ENCODE peak calls at places on chromosomes 12 and 14, in four cellular contexts. H is T-cell, N is fibroblast of lung, V is NCI-H748 treated with DMSO at 0.1 percent for 48 hours. A is an unnamed sample.

GRCh38 chr12:6662602-6662905 is 365 bp downstream of the ING4 start:
- DNase-seq in H (no peak), N (no peak), V (no peak), A (no peak)

GRCh38 chr14:64196668-64197411 is 97.3 kb downstream of the ESR2 start:
- DNase-seq in H (no peak), N (peak), V (no peak), A (peak)

GRCh38 chr12:79378496-79378895 is 312.3 kb downstream of the PAWR start:
- DNase-seq in H (no peak), N (peak), V (no peak), A (peak)

GRCh38 chr12:115149685-115150378 is 465.9 kb upstream of the TBX3 start:
- DNase-seq in H (no peak), N (peak), V (no peak), A (peak)

GRCh38 chr14:101774006-101774755 is 12.7 kb downstream of the PPP2R5C start:
- DNase-seq in H (no peak), N (no peak), V (no peak), A (no peak)

GRCh38 chr14:37708481-37708880 is 113.1 kb downstream of the TTC6 start:
- DNase-seq in H (no peak), N (no peak), V (no peak), A (no peak)

GRCh38 chr14:63890553-63890952 is 37.7 kb downstream of the SYNE2 start:
- DNase-seq in H (no peak), N (no peak), V (no peak), A (no peak)

GRCh38 chr14:99430491-99430890 is 50.2 kb downstream of the SETD3 start:
- DNase-seq in H (no peak), N (no peak), V (no peak), A (no peak)

GRCh38 chr14:99389171-99389826 is 91.4 kb downstream of the SETD3 start:
- DNase-seq in H (no peak), N (peak), V (no peak), A (peak)

GRCh38 chr14:37595809-37596595 is 573 bp downstream of the TTC6 start:
- DNase-seq in H (no peak), N (no peak), V (peak), A (peak)

GRCh38 chr12:113242018-113242418 is 20.8 kb downstream of the TPCN1 start:
- DNase-seq in H (no peak), N (no peak), V (no peak), A (peak)

GRCh38 chr12:52768479-52769200 is 8.5 kb downstream of the KRT76 start:
- DNase-seq in H (no peak), N (no peak), V (no peak), A (no peak)

GRCh38 chr12:56007892-56008471 is 10.9 kb downstream of the SUOX start:
- DNase-seq in H (no peak), N (peak), V (no peak), A (peak)

GRCh38 chr12:106445053-106445452 is 87.5 kb downstream of the POLR3B start:
- DNase-seq in H (no peak), N (no peak), V (no peak), A (no peak)

GRCh38 chr12:5439333-5439732 is 7.4 kb downstream of the NTF3 start:
- DNase-seq in H (no peak), N (no peak), V (no peak), A (peak)

GRCh38 chr12:118981285-118982201 is at the start of gene SRRM4:
- DNase-seq in H (no peak), N (no peak), V (peak), A (no peak)

GRCh38 chr12:14243941-14244340 is 121.5 kb upstream of the ATF7IP start:
- DNase-seq in H (no peak), N (no peak), V (no peak), A (no peak)

GRCh38 chr14:55430024-55430690 is 10.3 kb downstream of the TBPL2 start:
- DNase-seq in H (peak), N (peak), V (peak), A (peak)

GRCh38 chr12:1846421-1847405 is 26.3 kb downstream of the LRTM2 start:
- DNase-seq in H (no peak), N (no peak), V (no peak), A (no peak)

GRCh38 chr14:104113631-104114420 is 24.6 kb upstream of the KIF26A start:
- DNase-seq in H (no peak), N (no peak), V (no peak), A (no peak)

GRCh38 chr12:53410951-53411350 is 12.7 kb upstream of the AMHR2 start:
- DNase-seq in H (no peak), N (no peak), V (no peak), A (no peak)

GRCh38 chr12:51076235-51076930 is 7.0 kb downstream of the CSRNP2 start:
- DNase-seq in H (no peak), N (no peak), V (no peak), A (no peak)

GRCh38 chr12:74910831-74911230 is 298.8 kb downstream of the KCNC2 start:
- DNase-seq in H (no peak), N (no peak), V (no peak), A (no peak)

GRCh38 chr14:92540472-92541048 is 27.0 kb downstream of the RIN3 start:
- DNase-seq in H (no peak), N (peak), V (no peak), A (peak)

GRCh38 chr12:80183939-80184338 is 84.6 kb downstream of the OTOGL start:
- DNase-seq in H (no peak), N (peak), V (no peak), A (peak)

GRCh38 chr12:795305-795704 is 42.9 kb downstream of the WNK1 start:
- DNase-seq in H (no peak), N (no peak), V (no peak), A (peak)

GRCh38 chr12:112347521-112347920 is 34.7 kb downstream of the HECTD4 start:
- DNase-seq in H (no peak), N (peak), V (no peak), A (peak)

GRCh38 chr12:108461071-108461670 is 53.9 kb upstream of the FICD start:
- DNase-seq in H (no peak), N (no peak), V (no peak), A (no peak)

GRCh38 chr14:81246561-81247270 is 26.0 kb upstream of the GTF2A1 start:
- DNase-seq in H (no peak), N (no peak), V (no peak), A (peak)

GRCh38 chr12:87870493-87870892 is 158.7 kb downstream of the C12orf50 start:
- DNase-seq in H (no peak), N (no peak), V (no peak), A (no peak)

GRCh38 chr12:117472983-117473382 is 111.6 kb upstream of the NOS1 start:
- DNase-seq in H (no peak), N (no peak), V (no peak), A (no peak)

GRCh38 chr12:78559441-78559840 is 305.1 kb upstream of the SYT1 start:
- DNase-seq in H (no peak), N (no peak), V (no peak), A (peak)

GRCh38 chr14:94307410-94307992 is 14.4 kb upstream of the SERPINA10 start:
- DNase-seq in H (no peak), N (no peak), V (no peak), A (no peak)

GRCh38 chr14:22614240-22614799 is 16.2 kb downstream of the ABHD4 start:
- DNase-seq in H (no peak), N (peak), V (no peak), A (peak)

GRCh38 chr12:129201029-129201428 is 347.8 kb downstream of the GLT1D1 start:
- DNase-seq in H (no peak), N (no peak), V (no peak), A (no peak)

GRCh38 chr14:92108345-92109254 is 2.2 kb upstream of the ATXN3 start:
- DNase-seq in H (peak), N (no peak), V (no peak), A (no peak)